ENCODE peak calls at places on chromosome 3, in four cellular contexts. V is cardiac muscle cell, B is Peyer's patch, S is adrenal gland. L is an unnamed sample.

GRCh38 chr3:170605490-170605889 is 19.6 kb upstream of the SLC7A14 start:
- DNase-seq in V (no peak), B (no peak), S (no peak), L (no peak)

GRCh38 chr3:50259432-50260026 is 9.4 kb upstream of the SEMA3B start:
- DNase-seq in V (no peak), B (no peak), S (no peak), L (no peak)

GRCh38 chr3:3821780-3822179 is 22.5 kb downstream of the LRRN1 start:
- DNase-seq in V (no peak), B (no peak), S (no peak), L (no peak)

GRCh38 chr3:127153506-127153815 is 39.5 kb upstream of the PRR23E start:
- DNase-seq in V (no peak), B (no peak), S (no peak), L (no peak)

GRCh38 chr3:39101022-39101689 is 6.3 kb downstream of the GORASP1 start:
- DNase-seq in V (peak; percentile 35), B (peak; percentile 76), S (no peak), L (no peak)

GRCh38 chr3:14418670-14419250 is 16.4 kb downstream of the SLC6A6 start:
- DNase-seq in V (no peak), B (peak; percentile 71), S (no peak), L (no peak)

GRCh38 chr3:46844397-46844796 is 18.8 kb downstream of the MYL3 start:
- DNase-seq in V (no peak), B (no peak), S (no peak), L (no peak)

GRCh38 chr3:151217208-151217607 is 14.2 kb upstream of the GPR171 start:
- DNase-seq in V (no peak), B (no peak), S (no peak), L (no peak)

GRCh38 chr3:184710870-184711365 is 946 bp downstream of the MAGEF1 start:
- DNase-seq in V (no peak), B (peak; percentile 69), S (no peak), L (no peak)

GRCh38 chr3:10142707-10143560 is 1.4 kb downstream of the VHL start:
- DNase-seq in V (no peak), B (peak; percentile 51), S (no peak), L (no peak)

GRCh38 chr3:5195605-5196004 is 8.1 kb downstream of the EDEM1 start:
- DNase-seq in V (no peak), B (peak; percentile 62), S (peak; percentile 30), L (no peak)

GRCh38 chr3:124995460-124995994 is 60.3 kb downstream of the HEG1 start:
- DNase-seq in V (peak; percentile 58), B (peak; percentile 81), S (peak; percentile 70), L (peak; percentile 67)

GRCh38 chr3:50251220-50251619 is 15.2 kb downstream of the GNAI2 start:
- DNase-seq in V (no peak), B (peak; percentile 66), S (peak; percentile 61), L (no peak)

GRCh38 chr3:105495021-105495420 is 128.3 kb downstream of the ALCAM start:
- DNase-seq in V (peak; percentile 56), B (no peak), S (no peak), L (no peak)

GRCh38 chr3:149016669-149017541 is 25.6 kb downstream of the GYG1 start:
- DNase-seq in V (no peak), B (no peak), S (no peak), L (no peak)

GRCh38 chr3:62638316-62638715 is 236.9 kb downstream of the CADPS start:
- DNase-seq in V (no peak), B (no peak), S (no peak), L (no peak)

GRCh38 chr3:181705081-181705480 is 6.6 kb upstream of the SOX2 start:
- DNase-seq in V (no peak), B (no peak), S (no peak), L (no peak)

GRCh38 chr3:115071122-115071521 is 76.0 kb downstream of the ZBTB20 start:
- DNase-seq in V (no peak), B (no peak), S (no peak), L (no peak)

GRCh38 chr3:149547413-149547812 is 72.9 kb downstream of the TM4SF4 start:
- DNase-seq in V (no peak), B (peak; percentile 72), S (peak; percentile 66), L (no peak)

GRCh38 chr3:135803291-135803690 is 162.2 kb upstream of the PPP2R3A start:
- DNase-seq in V (no peak), B (no peak), S (no peak), L (no peak)

GRCh38 chr3:35639251-35640185 is at the start of gene ARPP21:
- DNase-seq in V (peak; percentile 61), B (no peak), S (no peak), L (peak; percentile 35)

GRCh38 chr3:61650276-61650675 is 88.9 kb downstream of the PTPRG start:
- DNase-seq in V (no peak), B (peak; percentile 54), S (peak; percentile 74), L (no peak)

GRCh38 chr3:152222327-152222726 is 46.4 kb upstream of the MBNL1 start:
- DNase-seq in V (no peak), B (no peak), S (no peak), L (no peak)

GRCh38 chr3:190495796-190496195 is 18.1 kb upstream of the IL1RAP start:
- DNase-seq in V (no peak), B (no peak), S (no peak), L (peak; percentile 56)

GRCh38 chr3:46368569-46368968 is 2.2 kb upstream of the CCR5 start:
- DNase-seq in V (peak; percentile 24), B (peak; percentile 91), S (peak; percentile 39), L (no peak)

GRCh38 chr3:40019371-40019770 is 210.0 kb downstream of the MYRIP start:
- DNase-seq in V (no peak), B (no peak), S (no peak), L (no peak)

GRCh38 chr3:183385698-183386590 is 42.5 kb downstream of the MCF2L2 start:
- DNase-seq in V (peak; percentile 74), B (peak; percentile 81), S (peak; percentile 61), L (peak; percentile 75)

GRCh38 chr3:176807938-176808337 is 389.3 kb downstream of the TBL1XR1 start:
- DNase-seq in V (no peak), B (no peak), S (no peak), L (no peak)

GRCh38 chr3:9401986-9402385 is 4.6 kb downstream of the SETD5 start:
- DNase-seq in V (no peak), B (no peak), S (no peak), L (no peak)

GRCh38 chr3:98966434-98966833 is 64.9 kb upstream of the DCBLD2 start:
- DNase-seq in V (no peak), B (no peak), S (no peak), L (no peak)

GRCh38 chr3:159828542-159828943 is 160.1 kb upstream of the IL12A start:
- DNase-seq in V (peak; percentile 76), B (no peak), S (no peak), L (peak; percentile 78)

GRCh38 chr3:174859756-174860155 is 622 bp downstream of the NAALADL2 start:
- DNase-seq in V (no peak), B (no peak), S (no peak), L (no peak)

GRCh38 chr3:94360982-94361381 is 298.1 kb downstream of the NSUN3 start:
- DNase-seq in V (no peak), B (no peak), S (peak; percentile 18), L (no peak)

GRCh38 chr3:41125258-41125657 is 74.0 kb upstream of the CTNNB1 start:
- DNase-seq in V (no peak), B (no peak), S (no peak), L (no peak)
- H3K9me3 ChIP-seq in V (no peaks in the 10 kb centered on the region), B (no peaks in the 10 kb centered on the region), S (no peaks in the 10 kb centered on the region), L (no peaks in the 10 kb centered on the region)

GRCh38 chr3:111227216-111227615 is 155.6 kb downstream of the NECTIN3 start:
- DNase-seq in V (no peak), B (no peak), S (no peak), L (no peak)
- H3K9me3 ChIP-seq in V (no peaks in the 10 kb centered on the region), B (no peaks in the 10 kb centered on the region), S (no peaks in the 10 kb centered on the region), L (no peaks in the 10 kb centered on the region)

GRCh38 chr3:112512320-112512719 is 13.0 kb upstream of the BTLA start:
- DNase-seq in V (no peak), B (no peak), S (no peak), L (no peak)
- H3K9me3 ChIP-seq in V (peaks cover 6% of the 10 kb centered on the region), B (no peaks in the 10 kb centered on the region), S (no peaks in the 10 kb centered on the region), L (no peaks in the 10 kb centered on the region)

DNA sequence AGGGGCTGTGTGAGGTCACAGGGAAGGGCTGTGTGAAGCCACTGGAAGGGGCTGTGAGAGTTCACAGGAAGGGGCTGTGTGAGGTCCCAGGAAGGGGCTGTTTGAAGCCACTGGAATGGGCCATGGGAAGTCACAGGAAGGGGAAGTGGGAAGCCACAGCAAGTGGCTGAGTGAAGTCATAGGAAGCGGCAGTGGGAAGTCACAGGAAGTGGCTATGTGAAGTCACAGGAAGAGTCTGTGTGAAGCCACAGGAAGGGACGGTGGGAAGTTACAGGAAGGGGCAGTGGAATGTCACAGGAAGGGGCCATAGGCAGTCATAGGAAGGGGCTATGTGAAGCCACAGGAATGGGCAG is 37.4 kb downstream of the GASK1A start:
- DNase-seq in V (no peak), B (no peak), S (no peak), L (no peak)
- H3K9me3 ChIP-seq in V (no peaks in the 10 kb centered on the region), B (no peaks in the 10 kb centered on the region), S (no peaks in the 10 kb centered on the region), L (no peaks in the 10 kb centered on the region)

GRCh38 chr3:59908700-59909099 is 858.9 kb upstream of the CFAP20DC start:
- DNase-seq in V (no peak), B (no peak), S (no peak), L (no peak)
- H3K9me3 ChIP-seq in V (no peaks in the 10 kb centered on the region), B (no peaks in the 10 kb centered on the region), S (no peaks in the 10 kb centered on the region), L (no peaks in the 10 kb centered on the region)

DNA sequence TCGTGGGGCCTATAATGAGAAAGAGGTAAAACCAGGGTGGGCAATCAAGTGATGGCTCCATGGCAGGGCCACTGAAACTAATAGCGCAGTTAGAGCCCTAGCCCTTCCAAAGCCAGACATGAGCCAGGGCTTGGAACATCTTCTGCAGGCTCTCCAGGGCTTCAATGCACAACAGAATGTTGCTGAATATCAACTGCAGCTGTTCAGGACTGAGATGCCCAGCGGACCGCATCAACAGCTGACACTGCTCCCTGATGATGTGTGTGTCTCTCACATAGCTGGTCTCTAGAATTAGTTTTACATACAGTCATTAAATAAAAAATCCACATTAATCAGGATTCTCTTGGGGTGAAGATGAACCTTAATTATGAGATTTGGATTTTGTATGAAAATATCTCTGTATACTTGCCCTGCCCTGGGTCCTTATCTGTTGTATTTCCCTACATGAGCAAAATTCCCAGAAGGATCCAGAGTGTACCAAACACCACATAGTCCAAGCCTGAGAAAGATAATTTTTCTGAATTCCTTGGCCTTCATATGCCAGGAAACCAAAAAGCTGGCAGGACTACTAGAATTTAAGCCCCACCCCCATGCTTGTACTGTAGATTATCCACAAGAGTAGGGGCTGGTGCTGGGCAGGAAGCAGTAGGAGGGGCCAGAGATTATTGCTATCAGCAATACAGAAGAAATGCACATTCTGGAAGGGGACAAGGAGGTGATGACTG is 7.7 kb upstream of the GOLGB1 start:
- DNase-seq in V (peak; percentile 2), B (no peak), S (no peak), L (peak; percentile 60)
- H3K9me3 ChIP-seq in V (no peaks in the 10 kb centered on the region), B (no peaks in the 10 kb centered on the region), S (no peaks in the 10 kb centered on the region), L (no peaks in the 10 kb centered on the region)

DNA sequence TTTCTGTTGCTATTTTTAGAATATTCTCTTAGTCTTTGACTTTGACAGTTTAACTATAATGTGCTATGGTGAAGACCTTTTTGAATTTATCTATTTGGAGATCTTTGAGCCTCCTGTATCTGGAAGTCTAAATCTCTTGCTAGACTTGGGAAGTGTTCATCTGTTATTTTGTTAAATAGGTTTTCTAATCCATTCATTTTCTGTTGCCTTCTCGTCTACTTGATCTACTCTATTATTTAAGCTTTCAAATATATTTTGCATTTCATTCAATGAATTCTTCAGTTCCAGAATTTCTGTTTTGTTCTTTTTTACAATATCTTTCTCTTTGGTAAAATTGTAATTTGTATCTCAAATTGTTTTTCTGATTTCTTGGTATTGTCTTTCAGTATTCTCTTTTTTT is 47.8 kb downstream of the LEKR1 start:
- DNase-seq in V (no peak), B (no peak), S (no peak), L (no peak)
- H3K9me3 ChIP-seq in V (no peaks in the 10 kb centered on the region), B (no peaks in the 10 kb centered on the region), S (peaks cover 21% of the 10 kb centered on the region), L (peaks cover 14% of the 10 kb centered on the region)

L was measured in A673.